ENCODE peak calls at places on chromosomes 3 and 15, in five cellular contexts. One of them, this sample, is unnamed.
A peak's percentile ranks its signal among the peaks of the same experiment; 100 is the strongest.

GRCh38 chr3:42080452-42080872 is 10.7 kb upstream of the TRAK1 start:
- DNase-seq in T47D: peak; percentile 85
- DNase-seq in ELR: peak; percentile 79
- DNase-seq in esophagus squamous epithelium: no peak
- DNase-seq in fibroblast of mammary gland: peak; percentile 75
- DNase-seq in this sample: peak; percentile 39

GRCh38 chr3:52128118-52128683 is 26.0 kb downstream of the POC1A start:
- DNase-seq in T47D: peak; percentile 51
- DNase-seq in ELR: peak; percentile 75
- DNase-seq in esophagus squamous epithelium: no peak
- DNase-seq in fibroblast of mammary gland: peak; percentile 72
- DNase-seq in this sample: peak; percentile 57

GRCh38 chr3:108565506-108565905 is 23.7 kb downstream of the CIP2A start:
- DNase-seq in T47D: no peak
- DNase-seq in ELR: no peak
- DNase-seq in esophagus squamous epithelium: no peak
- DNase-seq in fibroblast of mammary gland: no peak
- DNase-seq in this sample: no peak

GRCh38 chr3:101878589-101878988 is 29.3 kb downstream of the NFKBIZ start:
- DNase-seq in T47D: no peak
- DNase-seq in ELR: no peak
- DNase-seq in esophagus squamous epithelium: no peak
- DNase-seq in fibroblast of mammary gland: no peak
- DNase-seq in this sample: no peak

GRCh38 chr3:99863002-99863401 is 45.3 kb downstream of the CMSS1 start:
- DNase-seq in T47D: no peak
- DNase-seq in ELR: no peak
- DNase-seq in esophagus squamous epithelium: no peak
- DNase-seq in fibroblast of mammary gland: no peak
- DNase-seq in this sample: no peak

GRCh38 chr3:54274607-54275006 is 152.3 kb downstream of the CACNA2D3 start:
- DNase-seq in T47D: no peak
- DNase-seq in ELR: no peak
- DNase-seq in esophagus squamous epithelium: no peak
- DNase-seq in fibroblast of mammary gland: no peak
- DNase-seq in this sample: no peak

GRCh38 chr15:85597155-85597815 is 197.4 kb downstream of the KLHL25 start:
- DNase-seq in T47D: no peak
- DNase-seq in ELR: no peak
- DNase-seq in esophagus squamous epithelium: no peak
- DNase-seq in fibroblast of mammary gland: no peak
- DNase-seq in this sample: no peak

GRCh38 chr3:107767897-107768605 is 245.3 kb downstream of the BBX start:
- DNase-seq in T47D: no peak
- DNase-seq in ELR: no peak
- DNase-seq in esophagus squamous epithelium: no peak
- DNase-seq in fibroblast of mammary gland: no peak
- DNase-seq in this sample: no peak

GRCh38 chr3:109994853-109995252 is 657.5 kb upstream of the DPPA4 start:
- DNase-seq in T47D: no peak
- DNase-seq in ELR: no peak
- DNase-seq in esophagus squamous epithelium: no peak
- DNase-seq in fibroblast of mammary gland: no peak
- DNase-seq in this sample: no peak

GRCh38 chr15:75455424-75455981 is 4.0 kb upstream of the SIN3A start:
- DNase-seq in T47D: peak; percentile 85
- DNase-seq in ELR: peak; percentile 83
- DNase-seq in esophagus squamous epithelium: peak; percentile 39
- DNase-seq in fibroblast of mammary gland: peak; percentile 63
- DNase-seq in this sample: peak; percentile 52

GRCh38 chr3:110752307-110752706 is 319.3 kb upstream of the NECTIN3 start:
- DNase-seq in T47D: peak; percentile 16
- DNase-seq in ELR: no peak
- DNase-seq in esophagus squamous epithelium: no peak
- DNase-seq in fibroblast of mammary gland: no peak
- DNase-seq in this sample: no peak

GRCh38 chr3:51389423-51390183 is 1.5 kb upstream of the RBM15B start:
- DNase-seq in T47D: peak; percentile 52
- DNase-seq in ELR: peak; percentile 62
- DNase-seq in esophagus squamous epithelium: no peak
- DNase-seq in fibroblast of mammary gland: peak; percentile 52
- DNase-seq in this sample: no peak

GRCh38 chr3:156762631-156763185 is 63.4 kb upstream of the LEKR1 start:
- DNase-seq in T47D: no peak
- DNase-seq in ELR: peak; percentile 40
- DNase-seq in esophagus squamous epithelium: no peak
- DNase-seq in fibroblast of mammary gland: peak; percentile 99
- DNase-seq in this sample: peak; percentile 94

GRCh38 chr3:115217678-115218451 is 70.8 kb upstream of the ZBTB20 start:
- DNase-seq in T47D: peak; percentile 28
- DNase-seq in ELR: peak; percentile 76
- DNase-seq in esophagus squamous epithelium: no peak
- DNase-seq in fibroblast of mammary gland: peak; percentile 79
- DNase-seq in this sample: peak; percentile 41

GRCh38 chr3:168085491-168086119 is 10.1 kb downstream of the GOLIM4 start:
- DNase-seq in T47D: no peak
- DNase-seq in ELR: peak; percentile 53
- DNase-seq in esophagus squamous epithelium: no peak
- DNase-seq in fibroblast of mammary gland: no peak
- DNase-seq in this sample: no peak

GRCh38 chr3:17973559-17973906 is 231.1 kb upstream of the TBC1D5 start:
- DNase-seq in T47D: peak; percentile 85
- DNase-seq in ELR: no peak
- DNase-seq in esophagus squamous epithelium: no peak
- DNase-seq in fibroblast of mammary gland: no peak
- DNase-seq in this sample: no peak

GRCh38 chr3:107394502-107394901 is 17.3 kb downstream of the CCDC54 start:
- DNase-seq in T47D: peak; percentile 76
- DNase-seq in ELR: no peak
- DNase-seq in esophagus squamous epithelium: no peak
- DNase-seq in fibroblast of mammary gland: no peak
- DNase-seq in this sample: no peak

GRCh38 chr3:188000361-188000861 is 153.5 kb upstream of the LPP start:
- DNase-seq in T47D: peak; percentile 42
- DNase-seq in ELR: no peak
- DNase-seq in esophagus squamous epithelium: no peak
- DNase-seq in fibroblast of mammary gland: no peak
- DNase-seq in this sample: no peak

GRCh38 chr3:188305220-188305619 is 151.3 kb downstream of the LPP start:
- DNase-seq in T47D: peak; percentile 24
- DNase-seq in ELR: no peak
- DNase-seq in esophagus squamous epithelium: no peak
- DNase-seq in fibroblast of mammary gland: no peak
- DNase-seq in this sample: no peak

GRCh38 chr3:96813820-96814580 is 394 bp upstream of the EPHA6 start:
- DNase-seq in T47D: peak; percentile 87
- DNase-seq in ELR: peak; percentile 0
- DNase-seq in esophagus squamous epithelium: no peak
- DNase-seq in fibroblast of mammary gland: peak; percentile 48
- DNase-seq in this sample: no peak

GRCh38 chr3:134563614-134564013 is 77.8 kb downstream of the CEP63 start:
- DNase-seq in T47D: no peak
- DNase-seq in ELR: no peak
- DNase-seq in esophagus squamous epithelium: no peak
- DNase-seq in fibroblast of mammary gland: no peak
- DNase-seq in this sample: no peak

GRCh38 chr3:153835540-153835939 is 285.6 kb upstream of the ARHGEF26 start:
- DNase-seq in T47D: no peak
- DNase-seq in ELR: no peak
- DNase-seq in esophagus squamous epithelium: no peak
- DNase-seq in fibroblast of mammary gland: peak; percentile 17
- DNase-seq in this sample: no peak

GRCh38 chr15:32687556-32687955 is 30.2 kb upstream of the GREM1 start:
- DNase-seq in T47D: no peak
- DNase-seq in ELR: peak; percentile 88
- DNase-seq in esophagus squamous epithelium: no peak
- DNase-seq in fibroblast of mammary gland: peak; percentile 65
- DNase-seq in this sample: no peak